ENCODE peak calls at places on chromosomes 6 and 20, in seven cellular contexts. G is cardiac muscle cell, C is A673, P is thyroid gland, I is Peyer's patch, Q is astrocyte, Z is ovary. L is an unnamed sample. For H3K36me3 and H3K4me1, the result is how much of the 10 kb centered on the place peaks cover.

GRCh38 chr6:45590225-45590624 is 212.5 kb upstream of the SUPT3H start:
- DNase-seq in G (peak), C (peak), P (no peak), I (no peak), Q (peak), Z (no peak), L (peak)

GRCh38 chr6:107246249-107246971 is 131.1 kb upstream of the BEND3 start:
- DNase-seq in G (no peak), C (no peak), P (no peak), I (no peak), Q (no peak), Z (no peak), L (no peak)

GRCh38 chr6:43977404-43978111 is 149.7 kb downstream of the MRPL14 start:
- DNase-seq in G (no peak), C (no peak), P (no peak), I (peak), Q (no peak), Z (no peak), L (no peak)

GRCh38 chr20:57530327-57530981 is 5.5 kb upstream of the CTCFL start:
- DNase-seq in G (no peak), C (no peak), P (no peak), I (no peak), Q (no peak), Z (no peak), L (no peak)

GRCh38 chr6:131400054-131400781 is 172.8 kb upstream of the ARG1 start:
- DNase-seq in G (peak), C (peak), P (no peak), I (no peak), Q (peak), Z (no peak), L (no peak)

GRCh38 chr20:44724423-44725091 is 9.4 kb downstream of the CCN5 start:
- DNase-seq in G (no peak), C (no peak), P (no peak), I (no peak), Q (no peak), Z (no peak), L (no peak)

GRCh38 chr6:16257999-16258708 is 19.8 kb downstream of the GMPR start:
- DNase-seq in G (peak), C (no peak), P (peak), I (no peak), Q (no peak), Z (peak), L (no peak)

GRCh38 chr6:24517659-24518538 is 23.1 kb downstream of the ALDH5A1 start:
- DNase-seq in G (no peak), C (no peak), P (no peak), I (no peak), Q (no peak), Z (no peak), L (no peak)

GRCh38 chr20:58512808-58513552 is 2.2 kb downstream of the APCDD1L start:
- DNase-seq in G (peak), C (no peak), P (peak), I (no peak), Q (peak), Z (no peak), L (no peak)

GRCh38 chr20:44644384-44645131 is 6.9 kb downstream of the ADA start:
- DNase-seq in G (no peak), C (no peak), P (no peak), I (peak), Q (no peak), Z (no peak), L (no peak)

GRCh38 chr20:34281177-34281576 is 22.0 kb downstream of the AHCY start:
- DNase-seq in G (no peak), C (no peak), P (no peak), I (no peak), Q (no peak), Z (no peak), L (no peak)

GRCh38 chr20:3765171-3765887 is 2.2 kb downstream of the ADISSP start:
- DNase-seq in G (no peak), C (no peak), P (no peak), I (no peak), Q (no peak), Z (no peak), L (no peak)

GRCh38 chr6:71043902-71044301 is 87.0 kb upstream of the B3GAT2 start:
- DNase-seq in G (peak), C (no peak), P (no peak), I (no peak), Q (no peak), Z (no peak), L (no peak)

GRCh38 chr6:28488916-28489365 is 26.7 kb downstream of the GPX6 start:
- DNase-seq in G (peak), C (peak), P (no peak), I (no peak), Q (peak), Z (peak), L (no peak)

GRCh38 chr20:57888591-57888990 is 178.8 kb upstream of the PMEPA1 start:
- DNase-seq in G (no peak), C (no peak), P (no peak), I (no peak), Q (no peak), Z (no peak), L (no peak)

GRCh38 chr6:16179970-16180431 is 51.1 kb downstream of the MYLIP start:
- DNase-seq in G (no peak), C (no peak), P (no peak), I (peak), Q (no peak), Z (no peak), L (no peak)

GRCh38 chr6:163811317-163811716 is 396.8 kb downstream of the QKI start:
- DNase-seq in G (no peak), C (no peak), P (no peak), I (no peak), Q (no peak), Z (no peak), L (no peak)

GRCh38 chr6:33424855-33425667 is 5.2 kb downstream of the SYNGAP1 start:
- DNase-seq in G (no peak), C (no peak), P (peak), I (no peak), Q (no peak), Z (peak), L (no peak)

GRCh38 chr20:4813076-4813838 is 91.5 kb downstream of the PRND start:
- DNase-seq in G (peak), C (no peak), P (no peak), I (peak), Q (no peak), Z (peak), L (no peak)

GRCh38 chr20:46376196-46376785 is 30.1 kb downstream of the ELMO2 start:
- DNase-seq in G (no peak), C (no peak), P (no peak), I (no peak), Q (no peak), Z (no peak), L (no peak)

GRCh38 chr20:46377532-46377931 is 28.9 kb downstream of the ELMO2 start:
- DNase-seq in G (no peak), C (no peak), P (no peak), I (no peak), Q (no peak), Z (no peak), L (no peak)

GRCh38 chr20:46374383-46374782 is 32.0 kb downstream of the ELMO2 start:
- DNase-seq in G (no peak), C (no peak), P (no peak), I (no peak), Q (no peak), Z (no peak), L (no peak)

GRCh38 chr20:46375771-46376170 is 30.6 kb downstream of the ELMO2 start:
- DNase-seq in G (peak), C (peak), P (peak), I (no peak), Q (peak), Z (no peak), L (no peak)

GRCh38 chr20:46378390-46379009 is 27.9 kb downstream of the ELMO2 start:
- DNase-seq in G (no peak), C (no peak), P (peak), I (no peak), Q (no peak), Z (no peak), L (no peak)
- H3K36me3 ChIP-seq in G (half or more), C (under half), P (under half), I (under half), Q (half or more), Z (under half), L (half or more)

GRCh38 chr20:6504826-6505225 is 262.7 kb upstream of the BMP2 start:
- DNase-seq in G (no peak), C (no peak), P (no peak), I (no peak), Q (peak), Z (no peak), L (no peak)
- TF ChIP-seq CTCF in G (no peak), C (no peak), P (no peak), I (no peak), Q (no peak), Z (no peak), L (no peak)

DNA sequence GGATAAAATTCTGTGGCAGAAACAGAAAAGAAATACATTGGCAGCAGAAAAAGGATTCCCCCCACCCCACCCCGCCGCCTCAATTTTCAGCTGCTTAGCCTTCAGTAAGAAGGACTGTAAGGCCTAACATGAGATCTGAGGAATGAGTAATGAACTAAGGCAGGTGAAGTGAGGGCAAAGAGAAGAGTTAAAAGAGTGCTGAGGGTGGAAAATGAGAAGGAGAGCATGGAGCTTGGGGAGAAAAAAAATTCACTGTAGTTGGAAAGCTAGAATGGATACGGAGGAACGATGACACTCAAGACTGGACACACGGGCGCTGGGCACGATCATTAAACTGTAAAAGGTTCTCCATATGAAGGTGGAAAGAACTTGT is 14.6 kb downstream of the POM121L2 start:
- DNase-seq in G (no peak), C (no peak), P (no peak), I (no peak), Q (no peak), Z (no peak), L (no peak)
- H3K4me1 ChIP-seq in G (under half), C (under half), P (under half), I (under half), Q (under half), Z (under half), L (under half)

GRCh38 chr20:50578061-50578777 is 68.0 kb downstream of the PTPN1 start:
- DNase-seq in G (no peak), C (no peak), P (no peak), I (peak), Q (no peak), Z (no peak), L (no peak)

GRCh38 chr20:50579511-50579910 is 69.3 kb downstream of the PTPN1 start:
- DNase-seq in G (no peak), C (no peak), P (no peak), I (no peak), Q (no peak), Z (no peak), L (no peak)

GRCh38 chr20:50577175-50578018 is 67.2 kb downstream of the PTPN1 start:
- DNase-seq in G (no peak), C (peak), P (peak), I (peak), Q (no peak), Z (no peak), L (peak)

GRCh38 chr20:50580016-50580747 is 70.0 kb downstream of the PTPN1 start:
- DNase-seq in G (peak), C (peak), P (peak), I (peak), Q (no peak), Z (peak), L (peak)

DNA sequence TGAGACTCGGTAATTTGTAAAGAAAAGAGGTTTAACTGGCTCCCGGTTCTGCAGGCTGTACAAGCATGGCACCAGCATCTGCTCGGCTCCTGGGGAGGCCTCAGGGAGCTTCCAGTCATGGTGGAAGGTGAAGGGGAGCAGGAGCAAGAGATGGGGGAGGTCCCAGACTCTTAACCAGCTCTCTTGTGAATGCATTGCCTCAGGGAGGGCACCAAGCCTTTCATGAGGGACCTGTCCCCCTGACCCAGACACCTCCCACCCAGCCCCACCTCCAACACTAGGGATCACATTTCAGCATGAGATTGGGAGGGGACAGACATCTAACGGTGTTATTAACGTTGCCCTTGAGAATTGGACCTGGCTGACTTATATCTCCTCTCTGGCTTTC is 68.6 kb downstream of the PTPN1 start:
- DNase-seq in G (no peak), C (no peak), P (no peak), I (no peak), Q (no peak), Z (no peak), L (no peak)
- H3K36me3 ChIP-seq in G (under half), C (half or more), P (half or more), I (under half), Q (half or more), Z (under half), L (half or more)

DNA sequence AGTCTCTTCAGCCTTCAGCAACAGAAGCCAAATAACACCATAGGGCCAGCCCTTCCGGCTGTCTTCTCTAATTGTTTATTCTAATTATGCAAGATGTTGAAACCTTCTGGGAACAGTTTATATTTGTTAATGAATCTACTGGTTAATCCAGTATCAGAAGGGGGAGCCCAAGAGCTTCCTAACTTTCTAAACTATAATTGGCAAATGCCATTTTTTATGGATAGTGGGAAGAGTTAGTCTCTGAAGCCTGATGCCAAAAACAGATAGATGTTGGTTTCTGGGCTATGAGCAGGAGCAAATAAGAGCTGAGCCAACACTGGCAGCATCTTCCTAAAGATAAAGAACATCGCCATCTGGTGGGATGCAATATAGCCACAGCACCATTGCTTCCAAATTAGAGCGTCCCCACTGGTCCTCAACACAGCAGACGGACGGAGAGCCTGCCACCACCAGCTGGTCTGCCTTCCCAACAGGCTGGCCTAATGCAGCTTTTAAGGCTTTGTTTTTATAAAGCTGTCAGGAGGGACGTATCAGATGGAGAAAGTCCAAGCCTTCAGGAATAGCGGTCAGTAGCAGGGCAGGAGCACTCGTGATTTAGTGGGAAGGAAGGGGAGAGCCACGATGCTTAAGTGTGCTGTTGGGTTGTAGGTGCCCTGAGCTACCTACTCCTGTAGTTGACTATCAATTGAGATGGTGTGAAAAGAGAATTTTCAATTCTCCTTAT is 118.8 kb downstream of the RALGAPA2 start:
- DNase-seq in G (peak), C (peak), P (no peak), I (no peak), Q (peak), Z (peak), L (no peak)
- TF ChIP-seq CTCF in G (peak), C (peak), P (peak), I (no peak), Q (peak), Z (peak), L (no peak)

GRCh38 chr20:53654932-53655674 is 61.5 kb upstream of the ZNF217 start:
- DNase-seq in G (no peak), C (no peak), P (no peak), I (peak), Q (no peak), Z (no peak), L (no peak)
- H3K4me1 ChIP-seq in G (under half), C (half or more), P (under half), I (under half), Q (under half), Z (under half), L (under half)

GRCh38 chr20:2470432-2471193 is at the start of gene SNRPB:
- DNase-seq in G (peak), C (peak), P (peak), I (peak), Q (peak), Z (peak), L (peak)

GRCh38 chr20:2470051-2470431 is 548 bp downstream of the SNRPB start:
- DNase-seq in G (peak), C (peak), P (peak), I (peak), Q (peak), Z (no peak), L (no peak)

GRCh38 chr20:2465100-2465499 is 5.5 kb downstream of the SNRPB start:
- DNase-seq in G (no peak), C (no peak), P (no peak), I (no peak), Q (no peak), Z (no peak), L (no peak)

GRCh38 chr20:2468581-2469407 is 1.8 kb downstream of the SNRPB start:
- DNase-seq in G (peak), C (no peak), P (no peak), I (no peak), Q (no peak), Z (no peak), L (no peak)

DNA sequence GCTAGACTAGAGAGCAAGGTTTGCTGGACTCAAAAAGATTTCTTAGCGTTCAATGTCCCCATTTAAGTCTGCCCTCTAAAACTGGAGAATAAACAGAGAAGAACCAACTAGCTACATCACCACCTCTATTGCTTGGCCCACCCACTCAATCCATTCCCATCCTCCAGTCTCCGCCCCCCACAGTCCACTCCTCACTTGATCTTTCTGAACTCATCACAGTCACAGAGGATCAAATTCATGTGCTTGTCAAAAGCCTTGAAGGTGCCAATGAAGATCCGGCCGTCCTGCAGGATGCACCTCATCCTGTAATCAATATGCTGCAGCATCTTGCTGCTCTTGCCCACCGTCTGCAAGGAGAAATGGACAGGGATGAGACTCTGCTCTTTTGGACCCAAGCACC is 3.2 kb downstream of the SNRPB start:
- DNase-seq in G (no peak), C (no peak), P (no peak), I (no peak), Q (no peak), Z (no peak), L (no peak)
- H3K36me3 ChIP-seq in G (under half), C (half or more), P (half or more), I (under half), Q (under half), Z (under half), L (under half)

DNA sequence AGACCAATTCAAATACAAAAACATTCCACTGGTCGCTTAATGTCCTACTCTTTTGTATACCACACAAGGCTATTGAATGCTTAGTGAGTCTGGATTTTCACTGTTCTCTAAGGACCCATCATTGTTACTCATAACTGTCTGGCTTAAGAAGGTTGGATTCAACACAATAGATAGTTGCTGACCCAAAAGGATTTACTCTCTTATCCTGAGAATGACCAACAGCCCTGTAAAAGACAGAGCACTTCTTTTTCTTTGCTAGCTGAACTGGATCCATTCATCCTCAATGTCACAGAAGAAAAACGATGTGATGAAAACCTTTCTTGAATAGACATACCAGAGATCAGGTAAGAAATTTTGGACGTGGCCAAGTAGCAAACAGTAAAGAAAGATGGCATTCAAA is 645.6 kb downstream of the KHDRBS2 start:
- DNase-seq in G (no peak), C (no peak), P (no peak), I (no peak), Q (no peak), Z (no peak), L (no peak)
- TF ChIP-seq CTCF in G (no peak), C (no peak), P (no peak), I (no peak), Q (no peak), Z (no peak), L (no peak)

GRCh38 chr6:41939091-41939847 is 2.3 kb downstream of the CCND3 start:
- DNase-seq in G (peak), C (no peak), P (no peak), I (no peak), Q (peak), Z (peak), L (peak)

GRCh38 chr6:41936073-41936837 is 5.4 kb downstream of the CCND3 start:
- DNase-seq in G (peak), C (peak), P (peak), I (peak), Q (peak), Z (peak), L (peak)

GRCh38 chr6:41937472-41937871 is 4.1 kb downstream of the CCND3 start:
- DNase-seq in G (no peak), C (no peak), P (no peak), I (no peak), Q (no peak), Z (no peak), L (no peak)

GRCh38 chr6:41938590-41938989 is 3.0 kb downstream of the CCND3 start:
- DNase-seq in G (no peak), C (no peak), P (no peak), I (no peak), Q (no peak), Z (peak), L (no peak)

GRCh38 chr6:41937881-41938574 is 3.6 kb downstream of the CCND3 start:
- DNase-seq in G (peak), C (no peak), P (no peak), I (peak), Q (no peak), Z (peak), L (peak)
- H3K4me1 ChIP-seq in G (under half), C (under half), P (under half), I (half or more), Q (under half), Z (under half), L (under half)

DNA sequence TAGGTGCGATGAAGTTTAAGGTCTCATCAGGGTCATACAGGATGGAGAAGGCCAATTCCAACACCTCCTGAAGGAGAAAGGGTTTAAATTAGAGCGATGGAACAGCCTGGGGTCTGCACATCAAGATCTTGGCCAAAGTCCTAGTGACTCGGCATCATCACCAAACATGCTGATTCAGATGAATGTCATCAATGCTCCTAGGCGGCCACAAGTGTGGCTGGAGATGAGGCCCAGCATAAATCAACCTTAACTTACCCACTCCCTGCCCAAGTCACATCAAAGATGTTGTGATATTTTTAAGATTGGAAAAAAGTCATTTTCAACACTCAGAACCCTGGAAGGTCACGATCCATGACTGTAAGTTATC is 37.5 kb downstream of the ELMO2 start:
- DNase-seq in G (no peak), C (no peak), P (no peak), I (no peak), Q (no peak), Z (no peak), L (no peak)
- H3K36me3 ChIP-seq in G (half or more), C (under half), P (under half), I (under half), Q (under half), Z (under half), L (half or more)